ENCODE peak calls at places on chromosomes 12 and 14, in nine cellular contexts. One of them, this sample, is unnamed.

GRCh38 chr12:102634216-102634615 is 153.9 kb upstream of the IGF1 start:
- DNase-seq in mammary epithelial cell: no peak
- DNase-seq in tibial nerve: peak; percentile 11
- DNase-seq in HCT116: no peak
- DNase-seq in effector memory CD4-positive, alpha-beta T cell: no peak
- DNase-seq in heart left ventricle: no peak
- DNase-seq in HepG2: no peak
- DNase-seq in aorta: no peak
- DNase-seq in kidney: no peak
- DNase-seq in this sample: no peak

GRCh38 chr14:68451676-68452387 is 341.0 kb downstream of the ZFP36L1 start:
- DNase-seq in tibial nerve: peak; percentile 80
- DNase-seq in heart left ventricle: no peak
- DNase-seq in HepG2: no peak
- DNase-seq in effector memory CD4-positive, alpha-beta T cell: no peak
- DNase-seq in mammary epithelial cell: no peak
- DNase-seq in HCT116: no peak
- DNase-seq in aorta: no peak
- DNase-seq in kidney: no peak
- DNase-seq in this sample: no peak

GRCh38 chr14:101707285-101707842 is 54.1 kb upstream of the PPP2R5C start:
- DNase-seq in effector memory CD4-positive, alpha-beta T cell: peak; percentile 51
- DNase-seq in tibial nerve: peak; percentile 53
- DNase-seq in HCT116: peak; percentile 70
- DNase-seq in heart left ventricle: peak; percentile 59
- DNase-seq in mammary epithelial cell: peak; percentile 58
- DNase-seq in aorta: no peak
- DNase-seq in kidney: no peak
- DNase-seq in HepG2: peak; percentile 81
- DNase-seq in this sample: peak; percentile 53

GRCh38 chr12:121124402-121125109 is 8.1 kb upstream of the P2RX7 start:
- DNase-seq in tibial nerve: no peak
- DNase-seq in mammary epithelial cell: peak; percentile 97
- DNase-seq in aorta: no peak
- DNase-seq in HCT116: peak; percentile 87
- DNase-seq in kidney: no peak
- DNase-seq in heart left ventricle: peak; percentile 25
- DNase-seq in HepG2: peak; percentile 90
- DNase-seq in effector memory CD4-positive, alpha-beta T cell: no peak
- DNase-seq in this sample: no peak

GRCh38 chr12:12877145-12877544 is 14.2 kb upstream of the GPRC5A start:
- DNase-seq in kidney: no peak
- DNase-seq in HepG2: no peak
- DNase-seq in aorta: no peak
- DNase-seq in mammary epithelial cell: no peak
- DNase-seq in effector memory CD4-positive, alpha-beta T cell: no peak
- DNase-seq in HCT116: no peak
- DNase-seq in tibial nerve: no peak
- DNase-seq in heart left ventricle: no peak
- DNase-seq in this sample: no peak

GRCh38 chr12:48183876-48184548 is 568 bp downstream of the CCDC184 start:
- DNase-seq in tibial nerve: no peak
- DNase-seq in aorta: no peak
- DNase-seq in kidney: no peak
- DNase-seq in HepG2: no peak
- DNase-seq in HCT116: no peak
- DNase-seq in heart left ventricle: no peak
- DNase-seq in mammary epithelial cell: no peak
- DNase-seq in effector memory CD4-positive, alpha-beta T cell: no peak
- DNase-seq in this sample: no peak

GRCh38 chr12:122473543-122474323 is 27.0 kb downstream of the ZCCHC8 start:
- DNase-seq in mammary epithelial cell: peak; percentile 47
- DNase-seq in HepG2: no peak
- DNase-seq in tibial nerve: no peak
- DNase-seq in heart left ventricle: peak; percentile 15
- DNase-seq in effector memory CD4-positive, alpha-beta T cell: no peak
- DNase-seq in HCT116: no peak
- DNase-seq in aorta: peak; percentile 61
- DNase-seq in kidney: no peak
- DNase-seq in this sample: no peak

GRCh38 chr12:2284321-2284813 is 231.6 kb downstream of the CACNA1C start:
- DNase-seq in kidney: no peak
- DNase-seq in HepG2: no peak
- DNase-seq in mammary epithelial cell: no peak
- DNase-seq in aorta: no peak
- DNase-seq in heart left ventricle: no peak
- DNase-seq in HCT116: no peak
- DNase-seq in tibial nerve: no peak
- DNase-seq in effector memory CD4-positive, alpha-beta T cell: no peak
- DNase-seq in this sample: no peak

GRCh38 chr14:99318091-99318958 is 46.3 kb upstream of the BCL11B start:
- DNase-seq in effector memory CD4-positive, alpha-beta T cell: no peak
- DNase-seq in heart left ventricle: no peak
- DNase-seq in aorta: peak; percentile 67
- DNase-seq in HepG2: peak; percentile 29
- DNase-seq in mammary epithelial cell: no peak
- DNase-seq in HCT116: no peak
- DNase-seq in tibial nerve: no peak
- DNase-seq in kidney: no peak
- DNase-seq in this sample: no peak

GRCh38 chr12:9047105-9047504 is 57.8 kb downstream of the KLRG1 start:
- DNase-seq in kidney: no peak
- DNase-seq in tibial nerve: no peak
- DNase-seq in HCT116: no peak
- DNase-seq in aorta: no peak
- DNase-seq in heart left ventricle: no peak
- DNase-seq in effector memory CD4-positive, alpha-beta T cell: no peak
- DNase-seq in HepG2: no peak
- DNase-seq in mammary epithelial cell: peak; percentile 24
- DNase-seq in this sample: no peak

GRCh38 chr12:66741919-66742318 is 63.0 kb upstream of the GRIP1 start:
- DNase-seq in heart left ventricle: no peak
- DNase-seq in aorta: no peak
- DNase-seq in effector memory CD4-positive, alpha-beta T cell: no peak
- DNase-seq in mammary epithelial cell: no peak
- DNase-seq in HepG2: no peak
- DNase-seq in kidney: no peak
- DNase-seq in HCT116: no peak
- DNase-seq in tibial nerve: no peak
- DNase-seq in this sample: no peak

GRCh38 chr12:66746489-66747201 is 67.8 kb upstream of the GRIP1 start:
- DNase-seq in effector memory CD4-positive, alpha-beta T cell: no peak
- DNase-seq in HCT116: no peak
- DNase-seq in heart left ventricle: no peak
- DNase-seq in kidney: no peak
- DNase-seq in mammary epithelial cell: no peak
- DNase-seq in tibial nerve: no peak
- DNase-seq in aorta: no peak
- DNase-seq in HepG2: no peak
- DNase-seq in this sample: no peak

GRCh38 chr12:66742508-66743367 is 63.9 kb upstream of the GRIP1 start:
- DNase-seq in tibial nerve: no peak
- DNase-seq in heart left ventricle: no peak
- DNase-seq in mammary epithelial cell: no peak
- DNase-seq in aorta: no peak
- DNase-seq in HepG2: no peak
- DNase-seq in kidney: no peak
- DNase-seq in effector memory CD4-positive, alpha-beta T cell: no peak
- DNase-seq in HCT116: no peak
- DNase-seq in this sample: no peak

GRCh38 chr12:66740257-66740656 is 61.4 kb upstream of the GRIP1 start:
- DNase-seq in aorta: no peak
- DNase-seq in HCT116: no peak
- DNase-seq in heart left ventricle: no peak
- DNase-seq in kidney: no peak
- DNase-seq in tibial nerve: no peak
- DNase-seq in effector memory CD4-positive, alpha-beta T cell: no peak
- DNase-seq in HepG2: no peak
- DNase-seq in mammary epithelial cell: peak; percentile 40
- DNase-seq in this sample: no peak

DNA sequence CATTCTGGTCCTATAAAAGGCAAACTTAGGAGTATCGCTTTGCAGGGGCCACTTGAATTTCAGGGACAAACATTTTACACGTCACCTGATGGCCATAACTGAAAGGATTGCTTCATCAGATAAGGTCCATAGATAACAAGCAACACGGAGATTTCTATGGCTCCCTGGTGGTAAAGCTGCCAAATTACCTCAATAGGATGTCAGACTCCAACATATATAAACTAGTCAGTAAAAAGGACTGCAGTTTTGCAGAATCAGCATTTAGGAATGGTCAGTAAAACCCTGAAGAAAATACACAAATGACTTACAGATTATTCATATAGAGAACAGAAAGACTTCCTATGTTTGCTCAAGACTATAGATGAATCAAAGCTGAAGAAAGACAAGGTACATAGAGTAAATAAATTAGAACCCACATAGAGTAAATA is 66.1 kb upstream of the GRIP1 start:
- DNase-seq in tibial nerve: no peak
- DNase-seq in kidney: no peak
- DNase-seq in mammary epithelial cell: no peak
- DNase-seq in heart left ventricle: no peak
- DNase-seq in HepG2: no peak
- DNase-seq in aorta: no peak
- DNase-seq in effector memory CD4-positive, alpha-beta T cell: no peak
- DNase-seq in HCT116: no peak
- DNase-seq in this sample: no peak
- H3K27ac ChIP-seq in tibial nerve: no peak overlapping the region
- H3K27ac ChIP-seq in kidney: no peak overlapping the region
- H3K27ac ChIP-seq in mammary epithelial cell: no peak overlapping the region
- H3K27ac ChIP-seq in heart left ventricle: no peak overlapping the region
- H3K27ac ChIP-seq in HepG2: no peak overlapping the region
- H3K27ac ChIP-seq in aorta: no peak overlapping the region
- H3K27ac ChIP-seq in effector memory CD4-positive, alpha-beta T cell: no peak overlapping the region
- H3K27ac ChIP-seq in HCT116: no peak overlapping the region
- H3K27ac ChIP-seq in this sample: no peak overlapping the region

DNA sequence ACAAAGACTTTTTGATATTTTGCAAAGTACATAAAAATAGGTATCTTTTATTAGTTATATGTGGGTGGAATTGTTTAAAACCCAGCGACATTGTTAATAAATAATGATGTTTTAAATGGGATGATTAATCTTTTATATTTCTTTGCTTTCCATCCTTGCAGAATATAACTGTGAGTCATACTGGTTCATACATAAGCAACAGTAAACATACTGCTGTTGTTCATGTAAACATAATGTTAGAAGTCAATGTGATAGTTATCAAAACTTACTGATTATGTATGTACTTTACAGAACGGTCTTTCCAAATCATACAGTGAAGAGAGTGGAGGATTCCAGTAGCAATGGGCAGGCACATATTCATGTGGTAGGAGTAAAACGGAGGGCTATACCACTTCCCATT is 119.8 kb downstream of the ARID2 start:
- DNase-seq in mammary epithelial cell: no peak
- DNase-seq in HCT116: no peak
- DNase-seq in kidney: no peak
- DNase-seq in tibial nerve: no peak
- DNase-seq in heart left ventricle: no peak
- DNase-seq in HepG2: no peak
- DNase-seq in aorta: no peak
- DNase-seq in effector memory CD4-positive, alpha-beta T cell: no peak
- DNase-seq in this sample: no peak
- H3K36me3 ChIP-seq in mammary epithelial cell: peaks cover 18% of the 10 kb centered on the region
- H3K36me3 ChIP-seq in HCT116: peaks cover 24% of the 10 kb centered on the region
- H3K36me3 ChIP-seq in kidney: peaks cover 28% of the 10 kb centered on the region
- H3K36me3 ChIP-seq in tibial nerve: no peaks in the 10 kb centered on the region
- H3K36me3 ChIP-seq in heart left ventricle: no peaks in the 10 kb centered on the region
- H3K36me3 ChIP-seq in HepG2: peaks cover 13% of the 10 kb centered on the region
- H3K36me3 ChIP-seq in aorta: peaks cover 19% of the 10 kb centered on the region
- H3K36me3 ChIP-seq in effector memory CD4-positive, alpha-beta T cell: peaks cover 31% of the 10 kb centered on the region
- H3K36me3 ChIP-seq in this sample: peaks cover 32% of the 10 kb centered on the region

GRCh38 chr12:39314547-39314946 is 128.4 kb downstream of the KIF21A start:
- DNase-seq in tibial nerve: no peak
- DNase-seq in kidney: no peak
- DNase-seq in aorta: no peak
- DNase-seq in HCT116: no peak
- DNase-seq in heart left ventricle: no peak
- DNase-seq in mammary epithelial cell: no peak
- DNase-seq in effector memory CD4-positive, alpha-beta T cell: no peak
- DNase-seq in HepG2: no peak
- DNase-seq in this sample: no peak

DNA sequence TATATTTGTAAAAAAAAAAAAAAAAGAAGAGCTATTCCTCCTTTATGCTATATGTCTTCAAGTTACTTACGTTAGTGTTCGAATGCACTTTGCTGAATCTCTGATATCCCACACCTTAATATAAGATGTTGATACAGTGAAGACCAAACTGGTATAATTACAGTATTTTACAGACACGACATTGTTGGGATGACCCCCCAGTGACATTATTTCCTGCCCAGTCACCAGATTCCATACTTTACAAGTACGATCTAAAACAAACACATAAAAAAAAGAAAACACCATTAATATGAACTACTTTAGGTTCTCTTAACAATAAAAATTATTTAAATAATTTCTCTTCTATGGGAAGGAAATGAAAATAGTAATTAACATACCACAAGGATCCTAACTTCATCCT is 133.4 kb downstream of the KIF21A start:
- DNase-seq in mammary epithelial cell: no peak
- DNase-seq in HepG2: no peak
- DNase-seq in aorta: no peak
- DNase-seq in kidney: no peak
- DNase-seq in effector memory CD4-positive, alpha-beta T cell: no peak
- DNase-seq in tibial nerve: no peak
- DNase-seq in heart left ventricle: no peak
- DNase-seq in HCT116: no peak
- DNase-seq in this sample: no peak
- H3K4me3 ChIP-seq in mammary epithelial cell: no peak overlapping the region
- H3K4me3 ChIP-seq in HepG2: no peak overlapping the region
- H3K4me3 ChIP-seq in aorta: no peak overlapping the region
- H3K4me3 ChIP-seq in kidney: no peak overlapping the region
- H3K4me3 ChIP-seq in effector memory CD4-positive, alpha-beta T cell: no peak overlapping the region
- H3K4me3 ChIP-seq in tibial nerve: no peak overlapping the region
- H3K4me3 ChIP-seq in heart left ventricle: no peak overlapping the region
- H3K4me3 ChIP-seq in HCT116: no peak overlapping the region
- H3K4me3 ChIP-seq in this sample: no peak overlapping the region

GRCh38 chr12:84912191-84913142 is at the start of gene SLC6A15:
- DNase-seq in aorta: peak; percentile 82
- DNase-seq in HCT116: no peak
- DNase-seq in HepG2: no peak
- DNase-seq in heart left ventricle: no peak
- DNase-seq in effector memory CD4-positive, alpha-beta T cell: no peak
- DNase-seq in mammary epithelial cell: peak; percentile 88
- DNase-seq in tibial nerve: no peak
- DNase-seq in kidney: peak; percentile 77
- DNase-seq in this sample: no peak

GRCh38 chr12:84910549-84911241 is 1.9 kb downstream of the SLC6A15 start:
- DNase-seq in mammary epithelial cell: peak; percentile 75
- DNase-seq in HCT116: no peak
- DNase-seq in tibial nerve: no peak
- DNase-seq in aorta: no peak
- DNase-seq in HepG2: no peak
- DNase-seq in effector memory CD4-positive, alpha-beta T cell: no peak
- DNase-seq in kidney: peak; percentile 59
- DNase-seq in heart left ventricle: no peak
- DNase-seq in this sample: no peak

GRCh38 chr12:84913151-84913550 is 552 bp upstream of the SLC6A15 start:
- DNase-seq in effector memory CD4-positive, alpha-beta T cell: no peak
- DNase-seq in heart left ventricle: no peak
- DNase-seq in HepG2: no peak
- DNase-seq in aorta: no peak
- DNase-seq in tibial nerve: no peak
- DNase-seq in kidney: no peak
- DNase-seq in mammary epithelial cell: peak; percentile 45
- DNase-seq in HCT116: no peak
- DNase-seq in this sample: no peak

GRCh38 chr12:84911331-84912190 is 1.0 kb downstream of the SLC6A15 start:
- DNase-seq in HepG2: no peak
- DNase-seq in aorta: peak; percentile 77
- DNase-seq in kidney: peak; percentile 71
- DNase-seq in tibial nerve: peak; percentile 30
- DNase-seq in HCT116: no peak
- DNase-seq in effector memory CD4-positive, alpha-beta T cell: no peak
- DNase-seq in heart left ventricle: no peak
- DNase-seq in mammary epithelial cell: peak; percentile 87
- DNase-seq in this sample: no peak
- H3K27ac ChIP-seq in HepG2: no peak overlapping the region
- H3K27ac ChIP-seq in aorta: no peak overlapping the region
- H3K27ac ChIP-seq in kidney: no peak overlapping the region
- H3K27ac ChIP-seq in tibial nerve: no peak overlapping the region
- H3K27ac ChIP-seq in HCT116: no peak overlapping the region
- H3K27ac ChIP-seq in effector memory CD4-positive, alpha-beta T cell: no peak overlapping the region
- H3K27ac ChIP-seq in heart left ventricle: no peak overlapping the region
- H3K27ac ChIP-seq in mammary epithelial cell: peak overlapping the region; percentile 85
- H3K27ac ChIP-seq in this sample: no peak overlapping the region